ENCODE peak calls at places on chromosomes 12 and 14, in five cellular contexts. I is chondrocyte, U is heart right ventricle, K is MCF 10A, T is AG10803. X is an unnamed sample.

GRCh38 chr12:31518680-31519227 is 72.2 kb downstream of the DENND5B start:
- DNase-seq in I (no peak), U (peak), K (peak), T (peak), X (no peak)

GRCh38 chr14:32224731-32225377 is 21.8 kb upstream of the RNU6-8 start:
- DNase-seq in I (no peak), U (peak), K (peak), T (peak), X (peak)

GRCh38 chr14:32190713-32191112 is 11.1 kb upstream of the RNU6-7 start:
- DNase-seq in I (no peak), U (no peak), K (no peak), T (peak), X (no peak)

GRCh38 chr12:119176267-119177055 is 2.3 kb upstream of the HSPB8 start:
- DNase-seq in I (no peak), U (peak), K (peak), T (peak), X (peak)

GRCh38 chr12:6827982-6828670 is at the start of gene P3H3:
- DNase-seq in I (no peak), U (peak), K (peak), T (peak), X (peak)

GRCh38 chr14:22276913-22277816 is 311.9 kb downstream of the DAD1 start:
- DNase-seq in I (no peak), U (no peak), K (peak), T (peak), X (no peak)

GRCh38 chr12:28750946-28751714 is 397.9 kb upstream of the FAR2 start:
- DNase-seq in I (no peak), U (no peak), K (no peak), T (no peak), X (no peak)

GRCh38 chr12:104656921-104657320 is 200.2 kb downstream of the CHST11 start:
- DNase-seq in I (no peak), U (no peak), K (peak), T (peak), X (no peak)

GRCh38 chr14:93956514-93957332 is 19.6 kb downstream of the ASB2 start:
- DNase-seq in I (no peak), U (peak), K (no peak), T (no peak), X (peak)

GRCh38 chr12:49553512-49554088 is 14.3 kb downstream of the MCRS1 start:
- DNase-seq in I (no peak), U (no peak), K (peak), T (no peak), X (no peak)

GRCh38 chr12:63294327-63294632 is 143.3 kb upstream of the AVPR1A start:
- DNase-seq in I (no peak), U (no peak), K (peak), T (peak), X (no peak)

GRCh38 chr14:88098128-88098527 is 93.2 kb downstream of the GPR65 start:
- DNase-seq in I (no peak), U (no peak), K (no peak), T (no peak), X (no peak)

GRCh38 chr12:74646831-74647230 is 109.2 kb downstream of the ATXN7L3B start:
- DNase-seq in I (no peak), U (no peak), K (peak), T (no peak), X (no peak)

GRCh38 chr12:6553051-6553868 is 2.6 kb downstream of the IFFO1 start:
- DNase-seq in I (no peak), U (peak), K (peak), T (peak), X (peak)

GRCh38 chr12:52032431-52032796 is 18.8 kb upstream of the NR4A1 start:
- DNase-seq in I (no peak), U (peak), K (peak), T (peak), X (no peak)

GRCh38 chr14:101947577-101947903 is 16.8 kb upstream of the DYNC1H1 start:
- DNase-seq in I (no peak), U (no peak), K (no peak), T (no peak), X (no peak)

GRCh38 chr12:99553461-99553860 is 94.1 kb upstream of the GARIN6 start:
- DNase-seq in I (no peak), U (no peak), K (no peak), T (no peak), X (no peak)

GRCh38 chr12:27822076-27822712 is 42.2 kb upstream of the MANSC4 start:
- DNase-seq in I (no peak), U (no peak), K (peak), T (peak), X (no peak)

GRCh38 chr12:99154264-99154982 is 493.1 kb upstream of the GARIN6 start:
- DNase-seq in I (no peak), U (no peak), K (no peak), T (no peak), X (peak)

GRCh38 chr12:52007158-52007921 is 594 bp downstream of the TAMALIN start:
- DNase-seq in I (no peak), U (peak), K (no peak), T (peak), X (no peak)

GRCh38 chr12:27528788-27529187 is 4.8 kb downstream of the PPFIBP1 start:
- DNase-seq in I (no peak), U (no peak), K (no peak), T (no peak), X (no peak)

GRCh38 chr14:30005114-30005698 is 77.6 kb upstream of the PRKD1 start:
- DNase-seq in I (no peak), U (no peak), K (peak), T (peak), X (no peak)

GRCh38 chr14:35355981-35356839 is 48.3 kb downstream of the NFKBIA start:
- DNase-seq in I (no peak), U (no peak), K (no peak), T (peak), X (no peak)

GRCh38 chr14:51849095-51849494 is 11.3 kb upstream of the GNG2 start:
- DNase-seq in I (no peak), U (no peak), K (no peak), T (no peak), X (no peak)

GRCh38 chr14:95394981-95395737 is 75.5 kb upstream of the CLMN start:
- DNase-seq in I (no peak), U (no peak), K (peak), T (peak), X (no peak)

GRCh38 chr12:124053855-124054254 is 80.8 kb downstream of the ZNF664 start:
- DNase-seq in I (no peak), U (peak), K (no peak), T (peak), X (peak)

GRCh38 chr12:4870423-4870822 is 39.3 kb upstream of the KCNA1 start:
- DNase-seq in I (no peak), U (no peak), K (no peak), T (no peak), X (no peak)

GRCh38 chr12:4864575-4864974 is 45.1 kb upstream of the KCNA1 start:
- DNase-seq in I (no peak), U (no peak), K (no peak), T (no peak), X (no peak)

GRCh38 chr12:4866288-4866687 is 43.4 kb upstream of the KCNA1 start:
- DNase-seq in I (no peak), U (no peak), K (no peak), T (no peak), X (no peak)

GRCh38 chr12:4865246-4865645 is 44.5 kb upstream of the KCNA1 start:
- DNase-seq in I (no peak), U (no peak), K (no peak), T (no peak), X (no peak)

GRCh38 chr12:4867384-4867783 is 42.3 kb upstream of the KCNA1 start:
- DNase-seq in I (no peak), U (no peak), K (no peak), T (no peak), X (no peak)
- TF ChIP-seq CTCF in I (no peak), U (no peak), K (no peak), T (no peak), X (no peak)

DNA sequence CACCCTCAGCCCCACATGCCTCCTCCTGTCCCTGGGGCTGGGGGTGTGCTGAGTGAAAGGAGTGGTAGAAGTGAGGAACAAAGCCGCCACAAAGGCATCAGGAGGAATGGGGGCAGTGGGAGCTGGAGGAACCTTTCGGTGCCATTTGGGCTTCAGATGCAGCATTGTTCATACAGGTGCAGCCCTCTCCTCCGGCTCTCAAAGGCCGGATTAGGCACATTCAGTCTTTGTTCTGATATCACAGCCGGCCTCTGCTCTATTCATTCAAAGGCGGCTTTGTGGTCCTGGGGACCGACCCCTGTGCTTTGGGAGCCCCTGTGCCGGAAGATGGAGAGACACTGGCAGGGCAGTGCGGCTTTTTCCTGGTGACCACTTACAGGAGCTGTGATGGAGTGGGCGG is 53.2 kb downstream of the SMOC1 start:
- DNase-seq in I (no peak), U (no peak), K (no peak), T (no peak), X (no peak)
- TF ChIP-seq CTCF in I (no peak), U (no peak), K (no peak), T (no peak), X (no peak)

GRCh38 chr12:12713932-12714275 is 3.3 kb upstream of the CDKN1B start:
- DNase-seq in I (no peak), U (no peak), K (no peak), T (no peak), X (no peak)

GRCh38 chr12:12716151-12716844 is 870 bp upstream of the CDKN1B start:
- DNase-seq in I (no peak), U (peak), K (peak), T (no peak), X (no peak)

GRCh38 chr12:12715459-12716150 is 1.6 kb upstream of the CDKN1B start:
- DNase-seq in I (no peak), U (peak), K (no peak), T (no peak), X (peak)

GRCh38 chr12:12715128-12715458 is 2.1 kb upstream of the CDKN1B start:
- DNase-seq in I (no peak), U (no peak), K (no peak), T (no peak), X (no peak)

DNA sequence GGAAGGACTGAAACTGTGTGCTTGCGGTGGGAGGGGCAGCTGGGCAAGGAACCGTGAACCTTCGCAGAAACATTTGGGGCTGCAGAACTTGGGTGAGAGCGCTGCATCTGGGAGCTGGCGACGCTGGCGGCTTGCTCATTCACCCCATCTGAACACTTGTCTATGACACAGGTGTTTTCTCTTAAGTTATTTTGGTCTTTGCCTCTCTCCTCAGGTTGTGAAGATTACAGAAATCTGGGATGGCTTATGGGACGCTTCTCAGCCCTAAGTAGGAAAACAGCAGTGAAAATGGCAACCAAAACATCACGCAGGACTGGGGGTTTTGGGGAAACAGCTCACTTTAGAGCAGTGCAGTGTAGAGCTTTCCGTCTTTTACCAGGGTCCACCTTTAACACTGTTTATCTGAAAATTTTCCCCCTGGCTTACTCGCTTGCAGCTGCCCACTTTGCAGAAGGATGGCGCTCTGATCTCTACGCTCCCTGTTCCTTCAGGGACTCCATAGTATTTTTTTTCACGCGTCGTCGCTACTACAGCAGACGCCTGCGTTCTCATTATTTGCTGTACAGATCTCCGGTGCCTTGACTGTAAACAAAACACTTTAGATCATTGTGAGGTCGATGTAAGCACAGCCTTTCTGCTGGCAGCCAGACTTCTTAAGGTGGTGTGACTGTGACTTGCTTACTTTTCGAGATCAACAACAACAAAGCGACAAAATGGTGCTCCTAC is 2.7 kb upstream of the CDKN1B start:
- DNase-seq in I (no peak), U (peak), K (no peak), T (no peak), X (no peak)
- TF ChIP-seq CTCF in I (peak), U (peak), K (no peak), T (peak), X (no peak)

GRCh38 chr12:53265783-53266182 is 2.3 kb upstream of the ESPL1 start:
- DNase-seq in I (no peak), U (no peak), K (no peak), T (no peak), X (no peak)
- TF ChIP-seq CTCF in I (no peak), U (no peak), K (no peak), T (no peak), X (no peak)

GRCh38 chr14:61342486-61342885 is 21.1 kb downstream of the PRKCH start:
- DNase-seq in I (no peak), U (no peak), K (no peak), T (no peak), X (no peak)
- TF ChIP-seq CTCF in I (no peak), U (no peak), K (no peak), T (no peak), X (no peak)

GRCh38 chr14:46496409-46496808 is 155.2 kb downstream of the RPL10L start:
- DNase-seq in I (no peak), U (no peak), K (no peak), T (no peak), X (no peak)

GRCh38 chr14:46499521-46499920 is 152.1 kb downstream of the RPL10L start:
- DNase-seq in I (no peak), U (no peak), K (no peak), T (no peak), X (no peak)
- TF ChIP-seq CTCF in I (no peak), U (no peak), K (no peak), T (no peak), X (no peak)

GRCh38 chr14:68816183-68816942 is 23.5 kb upstream of the ZFP36L1 start:
- DNase-seq in I (no peak), U (peak), K (peak), T (peak), X (peak)
- TF ChIP-seq CTCF in I (peak), U (peak), K (peak), T (peak), X (peak)

GRCh38 chr12:78275886-78276285 is 445.2 kb downstream of the NAV3 start:
- DNase-seq in I (no peak), U (no peak), K (no peak), T (no peak), X (no peak)

GRCh38 chr12:78284417-78284816 is 453.7 kb downstream of the NAV3 start:
- DNase-seq in I (no peak), U (no peak), K (no peak), T (no peak), X (no peak)

GRCh38 chr12:78279567-78279966 is 448.9 kb downstream of the NAV3 start:
- DNase-seq in I (no peak), U (no peak), K (no peak), T (no peak), X (no peak)

DNA sequence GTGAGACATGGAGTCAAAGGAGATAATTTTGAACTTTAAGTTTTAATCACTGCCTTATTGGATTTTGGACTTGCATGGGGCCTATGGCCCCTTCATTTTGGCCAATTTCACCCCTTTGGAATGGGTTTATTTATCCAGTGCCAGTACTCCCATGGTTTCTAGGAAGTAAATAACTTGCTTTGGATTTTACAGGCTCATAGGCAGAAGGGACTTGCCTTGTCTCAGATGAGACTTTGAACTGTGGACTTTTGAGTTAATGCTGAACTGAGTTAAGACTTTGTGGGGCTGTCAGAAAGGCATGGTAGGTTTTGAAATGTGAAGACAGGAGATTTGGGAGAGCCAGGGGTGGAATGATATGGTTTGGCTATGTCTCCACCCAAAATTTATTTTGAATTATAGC is 448.0 kb downstream of the NAV3 start:
- DNase-seq in I (no peak), U (no peak), K (no peak), T (no peak), X (no peak)
- TF ChIP-seq CTCF in I (no peak), U (no peak), K (no peak), T (no peak), X (no peak)